ENCODE peak calls at places on chromosomes 6 and 20, in five cellular contexts. C is breast epithelium, X is HFF-Myc, K is bronchial epithelial cell, V is H7. N is an unnamed sample.

GRCh38 chr6:6696867-6697531 is 108.5 kb downstream of the LY86 start:
- DNase-seq in C (no peak), K (peak), V (peak), X (no peak), N (no peak)

GRCh38 chr6:52994789-52995078 is 350 bp downstream of the GSTA4 start:
- DNase-seq in X (no peak), V (peak), K (no peak), C (peak), N (no peak)

GRCh38 chr6:82959385-82959941 is 106.2 kb downstream of the UBE3D start:
- DNase-seq in K (no peak), X (no peak), V (peak), C (no peak), N (no peak)

GRCh38 chr6:87660226-87660886 is 41.7 kb downstream of the AKIRIN2 start:
- DNase-seq in K (peak), X (peak), V (no peak), C (no peak), N (peak)

GRCh38 chr20:64003970-64004725 is 23.2 kb downstream of the PRPF6 start:
- DNase-seq in V (no peak), C (no peak), X (no peak), K (no peak), N (no peak)

GRCh38 chr6:105015482-105015881 is 58.6 kb downstream of the LIN28B start:
- DNase-seq in C (no peak), V (no peak), K (peak), X (no peak), N (peak)

GRCh38 chr6:117668736-117669135 is 6.5 kb upstream of the NUS1 start:
- DNase-seq in V (no peak), K (no peak), X (no peak), C (no peak), N (no peak)

GRCh38 chr6:80223743-80224212 is 117.3 kb downstream of the BCKDHB start:
- DNase-seq in X (peak), K (no peak), C (no peak), V (no peak), N (peak)

GRCh38 chr20:32585519-32586127 is 490 bp upstream of the NOL4L start:
- DNase-seq in X (no peak), V (peak), C (no peak), K (no peak), N (no peak)

GRCh38 chr6:166488081-166488685 is 98.3 kb downstream of the RAMACL start:
- DNase-seq in K (no peak), C (peak), V (no peak), X (peak), N (peak)

GRCh38 chr20:47220161-47220582 is 136.3 kb downstream of the ZMYND8 start:
- DNase-seq in V (peak), K (no peak), C (no peak), X (no peak), N (no peak)

GRCh38 chr6:110233769-110234374 is 53.6 kb downstream of the CDC40 start:
- DNase-seq in C (no peak), K (no peak), X (no peak), V (no peak), N (no peak)

GRCh38 chr6:106194949-106195919 is 109.1 kb downstream of the PRDM1 start:
- DNase-seq in X (no peak), V (no peak), K (peak), C (no peak), N (peak)

GRCh38 chr6:153043719-153044118 is 41.2 kb upstream of the MTRF1L start:
- DNase-seq in K (peak), V (no peak), X (no peak), C (no peak), N (no peak)

GRCh38 chr6:26457407-26457795 is 354 bp upstream of the BTN2A1 start:
- DNase-seq in V (peak), C (no peak), X (no peak), K (no peak), N (no peak)

GRCh38 chr6:1524040-1524480 is 85.7 kb upstream of the FOXC1 start:
- DNase-seq in X (no peak), K (peak), C (peak), V (peak), N (peak)

GRCh38 chr6:129659590-129660345 is 50.2 kb downstream of the ARHGAP18 start:
- DNase-seq in X (no peak), K (no peak), V (no peak), C (no peak), N (no peak)

GRCh38 chr6:56222509-56222908 is 24.9 kb downstream of the COL21A1 start:
- DNase-seq in X (no peak), C (no peak), V (no peak), K (no peak), N (peak)

GRCh38 chr6:156867121-156867520 is 89.9 kb downstream of the ARID1B start:
- DNase-seq in C (no peak), X (no peak), V (no peak), K (no peak), N (no peak)

GRCh38 chr6:38813026-38813425 is 97.9 kb downstream of the DNAH8 start:
- DNase-seq in X (no peak), C (no peak), K (no peak), V (no peak), N (no peak)

GRCh38 chr20:31712564-31713311 is 9.9 kb downstream of the BCL2L1 start:
- DNase-seq in C (peak), V (peak), X (peak), K (peak), N (peak)

GRCh38 chr6:154399097-154399496 is 42.5 kb upstream of the IPCEF1 start:
- DNase-seq in X (no peak), K (peak), V (no peak), C (no peak), N (no peak)

GRCh38 chr6:91505199-91505598 is 918.3 kb upstream of the MAP3K7 start:
- DNase-seq in X (no peak), C (no peak), K (no peak), V (no peak), N (no peak)

GRCh38 chr6:35590622-35591066 is 77.9 kb upstream of the TULP1 start:
- DNase-seq in K (no peak), V (no peak), X (no peak), C (peak), N (no peak)

GRCh38 chr6:74646461-74646860 is 559.4 kb downstream of the COL12A1 start:
- DNase-seq in K (no peak), V (no peak), C (no peak), X (no peak), N (no peak)

GRCh38 chr6:97674802-97675201 is 391.8 kb upstream of the MMS22L start:
- DNase-seq in X (no peak), V (no peak), K (peak), C (no peak), N (no peak)

GRCh38 chr6:83921315-83921714 is 61.8 kb downstream of the CYB5R4 start:
- DNase-seq in C (no peak), V (peak), X (no peak), K (no peak), N (no peak)

GRCh38 chr6:119076966-119077642 is 1.4 kb downstream of the FAM184A start:
- DNase-seq in X (no peak), C (no peak), K (no peak), V (no peak), N (no peak)

GRCh38 chr20:760751-761417 is 7.4 kb downstream of the SLC52A3 start:
- DNase-seq in C (no peak), K (peak), X (no peak), V (peak), N (no peak)

GRCh38 chr6:25017486-25017885 is 81.7 kb upstream of the RIPOR2 start:
- DNase-seq in X (no peak), V (no peak), C (peak), K (peak), N (no peak)

GRCh38 chr20:58065508-58066361 is 162.7 kb downstream of the ANKRD60 start:
- DNase-seq in V (peak), C (peak), K (peak), X (no peak), N (no peak)

GRCh38 chr6:74731204-74731603 is 474.6 kb downstream of the COL12A1 start:
- DNase-seq in V (no peak), C (no peak), X (no peak), K (peak), N (peak)

GRCh38 chr20:40359127-40359892 is 329.7 kb downstream of the MAFB start:
- DNase-seq in V (no peak), K (no peak), X (no peak), C (no peak), N (no peak)

GRCh38 chr6:6678811-6679210 is 90.3 kb downstream of the LY86 start:
- DNase-seq in V (peak), X (no peak), C (no peak), K (no peak), N (no peak)

GRCh38 chr6:109490708-109491107 is 7.7 kb upstream of the ZBTB24 start:
- DNase-seq in K (no peak), X (no peak), V (peak), C (no peak), N (no peak)

GRCh38 chr6:52662031-52662430 is 8.9 kb upstream of the TMEM14A start:
- DNase-seq in X (no peak), C (no peak), K (no peak), V (no peak), N (no peak)

GRCh38 chr6:45438849-45439406 is 61.2 kb upstream of the SUPT3H start:
- DNase-seq in V (no peak), K (peak), C (no peak), X (peak), N (peak)

GRCh38 chr6:109296305-109296915 is 85.9 kb downstream of the CD164 start:
- DNase-seq in V (no peak), C (no peak), X (no peak), K (peak), N (no peak)

GRCh38 chr6:158457616-158458278 is 102.1 kb upstream of the TMEM181 start:
- DNase-seq in C (no peak), V (no peak), K (peak), X (no peak), N (no peak)

GRCh38 chr20:5171790-5172164 is 45.0 kb downstream of the CDS2 start:
- DNase-seq in X (no peak), K (no peak), C (no peak), V (no peak), N (no peak)
- H3K4me3 ChIP-seq in X (no peak), K (no peak), C (no peak), V (no peak), N (no peak)

GRCh38 chr20:4815618-4816017 is 93.9 kb downstream of the PRND start:
- DNase-seq in K (no peak), V (no peak), X (no peak), C (no peak), N (no peak)
- H3K4me3 ChIP-seq in K (no peak), V (no peak), X (no peak), C (no peak), N (no peak)

GRCh38 chr20:48383252-48383651 is 444.5 kb downstream of the PREX1 start:
- DNase-seq in K (no peak), C (no peak), X (no peak), V (no peak), N (no peak)

GRCh38 chr20:48384147-48384818 is 443.5 kb downstream of the PREX1 start:
- DNase-seq in K (no peak), V (peak), X (no peak), C (no peak), N (no peak)

GRCh38 chr20:48381353-48382120 is 446.3 kb downstream of the PREX1 start:
- DNase-seq in C (no peak), X (no peak), K (no peak), V (no peak), N (no peak)

GRCh38 chr20:48380661-48381060 is 447.1 kb downstream of the PREX1 start:
- DNase-seq in K (no peak), V (no peak), X (no peak), C (no peak), N (no peak)

DNA sequence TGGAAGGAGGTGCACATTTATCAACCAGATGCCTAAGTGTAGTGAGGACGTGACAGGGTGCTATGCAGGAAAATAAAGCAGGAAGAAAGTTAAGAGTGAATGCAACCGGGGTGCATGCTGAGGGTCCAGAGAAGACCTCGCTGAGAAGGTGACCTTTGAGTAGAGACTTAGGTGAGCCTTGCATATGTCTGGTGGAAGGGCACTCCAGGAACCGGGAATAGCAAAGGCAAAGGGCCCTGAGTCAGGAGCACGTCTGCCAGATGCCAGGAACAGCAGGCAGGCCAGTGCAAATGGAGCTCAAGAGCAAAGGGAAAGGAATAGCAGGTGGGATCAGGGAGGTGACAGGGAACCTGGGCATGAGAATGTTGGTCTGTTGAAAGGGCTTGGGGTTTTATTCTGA is 445.5 kb downstream of the PREX1 start:
- DNase-seq in C (no peak), V (no peak), K (no peak), X (no peak), N (no peak)
- H3K4me3 ChIP-seq in C (no peak), V (no peak), K (no peak), X (no peak), N (no peak)

DNA sequence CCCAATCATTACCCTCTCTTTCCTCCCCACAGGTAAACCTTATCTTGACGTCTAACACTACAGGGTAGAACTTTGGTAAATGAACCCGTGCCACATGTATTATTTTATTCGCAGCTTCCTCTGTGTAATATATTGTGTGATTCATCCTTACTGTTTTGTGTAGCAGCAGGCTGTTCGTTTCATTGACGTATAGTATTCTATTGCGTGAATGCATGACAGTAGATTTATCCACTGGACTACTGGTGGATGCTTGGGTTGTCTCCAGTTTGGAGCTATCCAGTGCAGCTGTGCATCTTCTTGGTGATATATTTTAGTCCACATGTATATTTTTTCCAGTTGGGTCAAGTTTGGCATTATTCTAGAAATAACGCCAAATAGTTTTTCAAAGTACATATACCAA is 9.1 kb downstream of the ECT2L start:
- DNase-seq in V (no peak), K (no peak), X (no peak), C (no peak), N (peak)
- H3K4me3 ChIP-seq in V (no peak), K (no peak), X (no peak), C (no peak), N (no peak)

GRCh38 chr20:3734111-3734843 is 1.8 kb downstream of the HSPA12B start:
- DNase-seq in C (no peak), K (no peak), V (peak), X (no peak), N (no peak)

GRCh38 chr20:3732327-3733118 is at the start of gene HSPA12B:
- DNase-seq in C (no peak), K (no peak), V (peak), X (no peak), N (no peak)

GRCh38 chr20:3731944-3732326 is 550 bp upstream of the HSPA12B start:
- DNase-seq in K (no peak), V (no peak), X (no peak), C (no peak), N (no peak)

GRCh38 chr20:3735768-3736167 is 3.3 kb downstream of the HSPA12B start:
- DNase-seq in V (peak), C (no peak), K (no peak), X (no peak), N (no peak)

DNA sequence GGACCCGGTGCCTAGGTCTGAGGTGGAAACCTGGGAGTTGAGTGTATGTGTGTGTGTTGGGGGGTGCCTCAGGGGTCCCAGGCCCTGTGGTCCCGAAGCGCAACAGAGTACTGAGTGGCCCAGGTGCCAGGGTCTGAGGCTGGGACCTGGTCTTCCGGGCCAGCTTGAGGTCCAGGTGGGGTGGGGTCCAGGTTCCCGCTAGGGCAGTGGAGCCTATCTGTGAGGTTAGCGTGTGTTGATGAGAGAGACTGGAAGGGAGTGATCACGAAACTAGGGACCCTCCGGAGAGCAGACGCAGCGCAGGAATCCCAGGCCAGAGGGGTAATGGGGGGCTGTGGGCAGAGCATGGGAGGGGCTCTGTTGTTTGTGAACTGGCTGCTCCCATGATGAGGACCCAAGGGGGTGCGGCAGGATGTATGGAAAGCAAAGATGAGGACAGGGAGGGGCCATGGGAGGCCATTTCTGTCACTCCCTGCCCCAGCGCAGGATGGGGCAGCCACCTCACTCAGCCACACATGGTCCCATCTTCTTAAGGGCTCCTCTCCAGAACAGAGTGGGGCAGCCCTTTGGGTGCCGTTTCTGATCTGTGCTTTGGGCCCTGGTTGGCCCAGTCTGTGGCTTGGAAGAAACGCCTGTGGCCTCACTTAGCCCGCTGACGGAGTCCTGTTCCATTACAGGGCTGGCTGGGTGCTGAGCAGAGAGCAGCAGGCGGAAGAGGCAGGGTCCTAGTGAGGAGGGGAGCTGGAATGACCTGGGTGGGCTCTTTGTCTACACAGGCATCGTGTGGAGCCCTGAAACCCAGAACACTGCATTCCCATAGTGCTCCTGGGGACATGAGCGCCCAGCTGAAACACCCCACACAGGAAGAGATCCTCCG is 872 bp downstream of the HSPA12B start:
- DNase-seq in C (no peak), V (peak), X (no peak), K (no peak), N (no peak)
- H3K4me3 ChIP-seq in C (peak), V (peak), X (peak), K (no peak), N (no peak)

DNA sequence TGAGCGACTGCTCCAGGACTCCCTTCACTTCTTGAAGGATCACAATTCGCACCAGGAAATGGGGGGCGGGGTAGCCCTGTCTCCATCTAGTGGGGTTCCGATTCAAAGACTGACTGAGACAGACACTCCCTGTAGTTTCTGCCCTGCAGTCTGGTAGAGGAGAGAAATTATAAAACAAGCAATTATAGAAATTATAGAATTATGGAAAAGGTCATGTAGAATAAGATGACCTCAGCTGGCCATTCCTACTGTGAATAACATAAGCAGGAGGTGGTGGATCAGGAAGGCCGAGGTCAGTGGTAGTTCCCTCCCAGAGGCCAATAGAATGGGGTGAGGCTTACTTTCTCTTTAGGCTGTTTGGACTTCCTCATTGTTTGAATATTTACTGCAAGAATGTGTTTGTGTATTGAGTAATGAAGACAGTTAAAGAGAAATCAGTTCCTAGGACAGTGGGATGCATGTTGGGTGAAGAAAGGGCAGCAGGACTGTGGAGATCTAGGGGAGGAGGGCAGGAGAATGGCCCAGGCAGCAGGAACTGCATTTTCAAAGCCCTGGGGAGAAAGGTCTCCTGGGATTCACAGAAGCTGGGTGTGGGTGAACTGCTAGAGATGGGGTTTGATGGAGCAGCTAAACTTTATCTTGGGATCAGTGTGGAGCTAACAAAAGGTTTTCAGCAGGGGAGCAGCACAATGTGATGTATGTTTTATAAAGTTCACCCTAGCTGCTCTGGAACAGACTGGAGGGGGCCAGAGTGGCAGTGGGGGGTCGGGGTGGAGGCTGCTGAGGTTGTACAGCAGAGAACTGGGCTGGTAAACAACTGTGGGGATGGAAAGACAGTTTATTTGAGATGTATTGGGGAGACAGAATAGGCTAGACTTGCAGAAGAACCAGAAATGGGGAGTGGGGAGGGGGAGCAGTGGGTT is 2.1 kb downstream of the ZNF341 start:
- DNase-seq in X (no peak), K (peak), V (no peak), C (peak), N (peak)
- H3K4me3 ChIP-seq in X (no peak), K (no peak), V (no peak), C (peak), N (no peak)

GRCh38 chr6:146594495-146594894 is 4.3 kb upstream of the ADGB start:
- DNase-seq in V (no peak), K (no peak), X (no peak), C (no peak), N (no peak)

GRCh38 chr6:146590492-146590891 is 8.3 kb upstream of the ADGB start:
- DNase-seq in X (no peak), C (no peak), V (no peak), K (peak), N (no peak)

GRCh38 chr6:146595981-146596731 is 2.6 kb upstream of the ADGB start:
- DNase-seq in X (no peak), V (no peak), K (peak), C (no peak), N (no peak)

GRCh38 chr6:146593978-146594377 is 4.8 kb upstream of the ADGB start:
- DNase-seq in K (no peak), X (no peak), V (no peak), C (no peak), N (no peak)

DNA sequence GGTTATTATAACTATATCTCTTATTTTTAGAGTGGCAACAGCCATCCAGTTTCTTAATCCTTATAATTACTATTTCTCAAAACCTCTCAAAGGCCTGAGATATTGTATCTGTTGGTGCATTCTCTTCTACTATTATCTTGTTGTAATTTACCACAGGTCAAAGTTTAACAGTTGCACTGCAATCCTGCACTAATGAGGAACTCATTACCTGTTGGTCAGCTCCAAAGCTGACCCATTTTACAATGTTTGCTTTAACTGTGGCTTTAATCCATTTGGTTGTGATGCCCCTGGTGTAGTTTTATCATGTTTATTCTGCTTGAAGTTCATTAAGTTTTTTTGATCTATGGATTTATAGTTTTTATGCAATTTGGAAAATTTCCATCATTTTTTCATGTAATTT is 6.3 kb upstream of the ADGB start:
- DNase-seq in C (no peak), K (no peak), V (no peak), X (no peak), N (no peak)
- H3K4me3 ChIP-seq in C (no peak), K (no peak), V (no peak), X (no peak), N (no peak)

N was measured in skeletal muscle cell.